ENCODE peak calls at places on chromosomes 13 and 19, in nine cellular contexts. T is AML-193; E is GM13977; H is head of caudate nucleus; J is endodermal cell; Q is HT1080; C is ovary; X is stimulated activated CD8-positive, alpha-beta memory T cell treated with anti-CD3 and anti-CD28 coated beads, Interleukin-15, amount 100 ng/mL, for 24 hours; S is PC-9. F is an unnamed sample.

GRCh38 chr13:45542391-45542790 is 73.1 kb downstream of the ERICH6B start:
- DNase-seq in T (no peak), X (no peak), C (no peak), Q (no peak), H (no peak), E (no peak), S (no peak), J (no peak), F (no peak)

GRCh38 chr19:19581391-19581790 is 37.1 kb downstream of the PBX4 start:
- DNase-seq in S (no peak), J (no peak), Q (no peak), C (no peak), H (no peak), T (no peak), X (no peak), E (no peak), F (no peak)

GRCh38 chr19:13881692-13882418 is 4.9 kb downstream of the NANOS3 start:
- DNase-seq in Q (no peak), T (no peak), C (no peak), J (no peak), X (no peak), E (peak), H (no peak), S (no peak), F (no peak)

GRCh38 chr19:17394891-17395415 is 957 bp upstream of the CCDC194 start:
- DNase-seq in Q (peak), S (no peak), T (peak), C (peak), H (peak), X (peak), E (peak), J (peak), F (no peak)

GRCh38 chr13:105070452-105070851 is 1465.0 kb downstream of the EFNB2 start:
- DNase-seq in J (no peak), T (no peak), S (no peak), H (no peak), C (no peak), E (no peak), X (no peak), Q (no peak), F (no peak)

GRCh38 chr19:30593975-30594925 is 222.1 kb downstream of the ZNF536 start:
- DNase-seq in C (no peak), Q (no peak), H (no peak), E (no peak), X (no peak), S (no peak), T (no peak), J (no peak), F (no peak)

GRCh38 chr13:106963151-106963550 is 395.2 kb upstream of the ARGLU1 start:
- DNase-seq in J (no peak), C (no peak), Q (no peak), S (no peak), T (no peak), H (no peak), X (no peak), E (no peak), F (no peak)

GRCh38 chr13:31182987-31183386 is 16.8 kb upstream of the B3GLCT start:
- DNase-seq in E (no peak), H (no peak), S (no peak), Q (no peak), J (no peak), T (no peak), X (no peak), C (no peak), F (no peak)

F was measured in lung.